ENCODE peak calls at places on chromosomes 12 and 14, in five cellular contexts. C is stimulated activated CD4-positive, alpha-beta T cell treated with anti-CD3 and anti-CD28 coated beads, Interleukin-12 subunit alpha, Interleukin-12 subunit beta, amount 100 ng/mL, for 48 hours; I is stimulated activated CD8-positive, alpha-beta memory T cell treated with anti-CD3 and anti-CD28 coated beads, Interleukin-2, amount 100 ng/mL, for 1 hour; U is activated gamma-delta T cell treated with Interleukin-2 at 50 U/mL for 16 hours; V is gastrocnemius medialis. Z is an unnamed sample.
A peak's percentile ranks its signal among the peaks of the same experiment; 100 is the strongest.

GRCh38 chr12:124174406-124174805 is 120.5 kb upstream of the RFLNA start:
- DNase-seq in C (no peak), I (no peak), U (no peak), V (no peak), Z (no peak)

GRCh38 chr12:45343269-45344051 is 127.6 kb downstream of the ANO6 start:
- DNase-seq in C (no peak), I (no peak), U (no peak), V (no peak), Z (no peak)

GRCh38 chr14:101945171-101945570 is 19.2 kb upstream of the DYNC1H1 start:
- DNase-seq in C (no peak), I (no peak), U (no peak), V (no peak), Z (no peak)

GRCh38 chr12:121043067-121043466 is 4.0 kb upstream of the OASL start:
- DNase-seq in C (no peak), I (no peak), U (no peak), V (no peak), Z (no peak)

GRCh38 chr12:14846042-14846587 is 2.8 kb upstream of the ART4 start:
- DNase-seq in C (no peak), I (no peak), U (no peak), V (no peak), Z (no peak)

GRCh38 chr14:100747021-100747586 is 20.4 kb downstream of the DLK1 start:
- DNase-seq in C (no peak), I (no peak), U (no peak), V (no peak), Z (no peak)

GRCh38 chr14:95033851-95034622 is 123.3 kb downstream of the DICER1 start:
- DNase-seq in C (no peak), I (no peak), U (no peak), V (no peak), Z (no peak)

GRCh38 chr12:117377758-117378157 is 16.3 kb upstream of the NOS1 start:
- DNase-seq in C (no peak), I (no peak), U (no peak), V (peak; percentile 36), Z (no peak)

GRCh38 chr12:76738824-76739579 is 24.9 kb upstream of the ZDHHC17 start:
- DNase-seq in C (no peak), I (no peak), U (no peak), V (no peak), Z (no peak)

GRCh38 chr14:68141531-68142088 is 322.0 kb downstream of the RAD51B start:
- DNase-seq in C (no peak), I (no peak), U (no peak), V (no peak), Z (no peak)

GRCh38 chr14:75379930-75380270 is 47.9 kb upstream of the JDP2 start:
- DNase-seq in C (no peak), I (no peak), U (no peak), V (no peak), Z (no peak)

GRCh38 chr14:36429692-36430091 is 90.3 kb downstream of the NKX2-1 start:
- DNase-seq in C (no peak), I (no peak), U (no peak), V (no peak), Z (no peak)

GRCh38 chr12:118986043-118986442 is 4.7 kb downstream of the SRRM4 start:
- DNase-seq in C (no peak), I (no peak), U (no peak), V (no peak), Z (no peak)

GRCh38 chr12:78118036-78118435 is 287.3 kb downstream of the NAV3 start:
- DNase-seq in C (no peak), I (no peak), U (no peak), V (no peak), Z (no peak)

GRCh38 chr14:104294628-104294982 is 156.2 kb downstream of the KIF26A start:
- DNase-seq in C (no peak), I (no peak), U (no peak), V (no peak), Z (no peak)